ENCODE peak calls at places on chromosomes 4 and X, in four cellular contexts. S, E, Q and F are unnamed samples.
A peak's percentile ranks its signal among the peaks of the same experiment; 100 is the strongest.

GRCh38 chr4:47122592-47123291 is 91.4 kb downstream of the GABRB1 start:
- DNase-seq in S (peak; percentile 58), E (no peak), Q (no peak), F (peak; percentile 49)

GRCh38 chr4:139018971-139019758 is 3.6 kb downstream of the NOCT start:
- DNase-seq in S (no peak), E (no peak), Q (no peak), F (no peak)

GRCh38 chr4:189785257-189785656 is 155.4 kb upstream of the FRG1 start:
- DNase-seq in S (no peak), E (no peak), Q (no peak), F (no peak)

GRCh38 chr4:78100060-78100459 is 42.9 kb downstream of the FRAS1 start:
- DNase-seq in S (no peak), E (no peak), Q (no peak), F (no peak)

GRCh38 chr4:158090323-158090722 is 82.5 kb downstream of the GASK1B start:
- DNase-seq in S (no peak), E (peak; percentile 18), Q (no peak), F (no peak)

GRCh38 chr4:143281507-143282169 is 55.0 kb upstream of the GAB1 start:
- DNase-seq in S (no peak), E (no peak), Q (no peak), F (no peak)

GRCh38 chr4:6520051-6520450 is 47.6 kb upstream of the PPP2R2C start:
- DNase-seq in S (no peak), E (no peak), Q (no peak), F (no peak)

GRCh38 chr4:53490965-53491622 is 100.2 kb downstream of the LNX1 start:
- DNase-seq in S (peak; percentile 69), E (no peak), Q (no peak), F (peak; percentile 48)

GRCh38 chrX:55120767-55121358 is 32.0 kb downstream of the PAGE2 start:
- DNase-seq in S (no peak), E (no peak), Q (no peak), F (no peak)

GRCh38 chr4:29559281-29559680 is 1160.9 kb upstream of the PCDH7 start:
- DNase-seq in S (no peak), E (no peak), Q (no peak), F (no peak)

GRCh38 chrX:2446815-2447214 is 54.0 kb downstream of the DHRSX start:
- DNase-seq in S (no peak), E (no peak), Q (no peak), F (no peak)

GRCh38 chrX:9278475-9279270 is 186.2 kb upstream of the TBL1X start:
- DNase-seq in S (no peak), E (no peak), Q (no peak), F (no peak)

GRCh38 chr4:143617994-143618679 is 82.3 kb downstream of the FREM3 start:
- DNase-seq in S (peak; percentile 6), E (no peak), Q (no peak), F (peak; percentile 46)

GRCh38 chrX:124388562-124388961 is 42.2 kb downstream of the SH2D1A start:
- DNase-seq in S (peak; percentile 31), E (no peak), Q (no peak), F (peak; percentile 19)

GRCh38 chr4:154643493-154643892 is 31.0 kb upstream of the FGG start:
- DNase-seq in S (peak; percentile 28), E (no peak), Q (no peak), F (no peak)

GRCh38 chrX:63434665-63435064 is 83.5 kb upstream of the SPIN4 start:
- DNase-seq in S (peak; percentile 67), E (no peak), Q (no peak), F (no peak)

GRCh38 chr4:20249333-20249732 is 2.4 kb upstream of the SLIT2 start:
- DNase-seq in S (no peak), E (no peak), Q (no peak), F (no peak)

GRCh38 chr4:8391071-8391470 is 49.5 kb downstream of the ACOX3 start:
- DNase-seq in S (no peak), E (no peak), Q (no peak), F (no peak)

GRCh38 chr4:133389029-133389428 is 239.9 kb downstream of the PCDH10 start:
- DNase-seq in S (no peak), E (no peak), Q (no peak), F (no peak)

GRCh38 chr4:158827475-158828085 is 58.8 kb downstream of the FNIP2 start:
- DNase-seq in S (no peak), E (no peak), Q (no peak), F (no peak)

GRCh38 chr4:14465057-14465456 is 537.2 kb upstream of the CPEB2 start:
- DNase-seq in S (no peak), E (no peak), Q (no peak), F (no peak)

GRCh38 chrX:154036513-154036912 is 16.8 kb upstream of the IRAK1 start:
- DNase-seq in S (no peak), E (no peak), Q (no peak), F (no peak)

GRCh38 chr4:4320528-4320927 is 30.5 kb downstream of the ZBTB49 start:
- DNase-seq in S (no peak), E (no peak), Q (peak; percentile 44), F (no peak)

GRCh38 chr4:165784672-165785071 is 88.4 kb upstream of the TLL1 start:
- DNase-seq in S (no peak), E (peak; percentile 41), Q (no peak), F (peak; percentile 34)

GRCh38 chr4:17241835-17242234 is 270.1 kb downstream of the QDPR start:
- DNase-seq in S (no peak), E (no peak), Q (no peak), F (no peak)

GRCh38 chrX:120797201-120797938 is 78.3 kb downstream of the CT47B1 start:
- DNase-seq in S (no peak), E (no peak), Q (no peak), F (no peak)

DNA sequence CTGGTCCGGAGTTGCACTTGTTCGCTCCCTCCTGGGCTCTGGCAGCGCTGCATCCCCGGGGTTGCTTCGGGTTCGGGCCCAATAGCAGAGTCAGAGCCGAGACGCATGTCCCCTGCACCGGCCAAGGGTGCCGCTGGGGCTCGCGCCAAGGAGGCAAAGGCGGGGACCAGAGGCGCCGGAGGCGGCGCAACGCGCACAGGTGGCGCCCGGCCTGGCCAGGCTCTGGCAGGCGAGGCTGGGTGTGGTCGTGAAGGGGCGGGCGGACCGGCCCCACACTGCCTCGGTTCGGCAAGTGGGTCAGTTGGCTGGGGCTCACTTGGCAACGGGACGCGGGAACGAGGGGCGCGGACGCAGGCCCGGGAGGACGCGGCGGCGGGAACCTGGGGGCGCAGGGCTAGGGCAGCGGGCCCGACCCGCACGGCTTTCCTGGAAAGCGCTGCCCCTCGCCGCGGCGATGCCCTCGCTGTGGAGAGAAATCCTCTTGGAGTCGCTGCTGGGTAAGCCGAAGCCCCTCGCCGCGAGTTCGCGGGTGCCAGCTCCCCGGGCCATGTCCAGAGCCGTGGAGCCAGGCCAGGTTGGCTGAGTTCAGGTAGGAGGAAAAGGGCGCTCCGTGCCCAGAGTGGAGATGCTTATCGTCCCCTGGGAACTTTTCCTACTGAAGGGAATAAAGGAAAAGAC is at the start of gene CWH43:
- DNase-seq in S (no peak), E (no peak), Q (peak; percentile 69), F (no peak)
- H3K27ac ChIP-seq in S (no peak within 1 kb of the TSS), E (no peak within 1 kb of the TSS), Q (no peak within 1 kb of the TSS), F (no peak within 1 kb of the TSS)

DNA sequence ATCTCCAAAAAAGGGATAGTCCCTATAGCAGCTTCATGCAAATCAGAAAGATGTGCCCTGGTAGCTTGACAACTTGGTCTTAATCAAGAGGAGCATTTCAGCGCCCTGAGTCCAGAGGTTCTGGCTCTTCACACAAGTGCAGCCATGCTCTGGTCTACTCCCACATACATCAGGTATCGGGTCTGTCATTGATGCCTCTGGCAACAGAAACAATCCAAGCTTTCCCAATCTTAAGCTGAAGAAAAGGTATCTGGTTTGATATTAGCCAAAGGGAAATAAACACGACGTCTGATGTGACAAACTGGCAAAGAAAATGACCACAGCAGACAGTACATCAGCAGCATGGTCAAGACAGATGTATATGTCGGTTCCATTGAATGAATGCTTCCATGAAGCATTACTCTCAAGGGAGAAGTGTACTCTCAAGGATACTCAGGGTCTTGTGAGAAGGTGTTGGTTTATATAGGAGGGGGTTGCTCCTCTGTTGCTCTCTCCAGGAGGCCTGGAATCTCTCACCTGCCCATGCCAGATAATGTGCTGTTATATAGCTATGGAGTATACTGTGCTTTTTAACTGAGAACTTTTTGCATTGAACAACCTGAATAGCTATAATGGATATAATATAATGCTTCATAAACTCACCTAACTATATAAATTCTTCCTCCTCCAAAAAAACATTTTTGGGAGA is 879.6 kb upstream of the PCDH10 start:
- DNase-seq in S (no peak), E (no peak), Q (no peak), F (no peak)
- H3K4me1 ChIP-seq in S (no peaks in the 10 kb centered on the region), E (no peaks in the 10 kb centered on the region), Q (no peaks in the 10 kb centered on the region), F (no peaks in the 10 kb centered on the region)

GRCh38 chrX:108396188-108396885 is 41.9 kb downstream of the COL4A6 start:
- DNase-seq in S (peak; percentile 92), E (no peak), Q (no peak), F (no peak)

GRCh38 chrX:108397627-108398392 is 40.4 kb downstream of the COL4A6 start:
- DNase-seq in S (peak; percentile 86), E (no peak), Q (no peak), F (no peak)

GRCh38 chrX:108396986-108397385 is 41.2 kb downstream of the COL4A6 start:
- DNase-seq in S (no peak), E (no peak), Q (no peak), F (no peak)

GRCh38 chrX:108399427-108400165 is 38.6 kb downstream of the COL4A6 start:
- DNase-seq in S (peak; percentile 86), E (no peak), Q (no peak), F (no peak)
- H3K27ac ChIP-seq in S (peak overlapping the region; percentile 99), E (no peak overlapping the region), Q (no peak overlapping the region), F (no peak overlapping the region)

DNA sequence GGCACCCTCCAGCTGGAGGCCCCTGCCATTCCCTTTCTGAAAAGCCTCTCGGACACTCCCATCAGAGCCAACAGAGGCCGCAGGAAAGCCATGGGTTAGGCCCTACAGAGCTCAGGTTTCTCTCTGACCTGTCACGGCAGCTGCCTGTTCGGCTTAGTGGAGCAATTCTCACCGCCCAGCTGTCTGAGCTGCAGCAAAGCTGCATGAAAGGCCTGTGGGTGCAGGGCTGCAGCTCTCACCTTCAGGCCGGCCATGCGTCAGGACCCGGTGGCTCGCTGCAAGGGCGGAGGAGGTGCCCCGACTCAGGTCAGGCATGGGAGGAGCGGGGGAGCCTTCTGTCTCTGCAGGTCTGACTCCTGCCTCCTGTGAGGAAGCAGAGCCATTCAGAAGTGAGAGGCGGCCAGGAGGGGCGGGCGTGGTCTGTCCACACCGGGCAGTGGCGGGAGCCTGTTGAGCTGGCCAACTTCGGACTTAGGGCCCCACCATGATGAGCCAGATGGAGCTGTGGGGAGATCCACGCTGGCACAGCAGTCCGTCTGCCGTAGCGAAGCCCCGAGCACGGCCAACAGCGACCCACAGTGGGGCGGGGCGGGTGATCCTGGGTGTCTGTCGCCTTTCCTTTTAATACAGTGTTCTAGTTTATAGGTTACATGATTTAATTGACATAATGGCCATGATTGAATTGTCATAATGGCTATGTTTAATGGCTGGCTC is 23.4 kb downstream of the PDE6B start:
- DNase-seq in S (no peak), E (no peak), Q (no peak), F (no peak)
- H3K4me1 ChIP-seq in S (no peaks in the 10 kb centered on the region), E (peaks cover 4% of the 10 kb centered on the region), Q (no peaks in the 10 kb centered on the region), F (no peaks in the 10 kb centered on the region)

DNA sequence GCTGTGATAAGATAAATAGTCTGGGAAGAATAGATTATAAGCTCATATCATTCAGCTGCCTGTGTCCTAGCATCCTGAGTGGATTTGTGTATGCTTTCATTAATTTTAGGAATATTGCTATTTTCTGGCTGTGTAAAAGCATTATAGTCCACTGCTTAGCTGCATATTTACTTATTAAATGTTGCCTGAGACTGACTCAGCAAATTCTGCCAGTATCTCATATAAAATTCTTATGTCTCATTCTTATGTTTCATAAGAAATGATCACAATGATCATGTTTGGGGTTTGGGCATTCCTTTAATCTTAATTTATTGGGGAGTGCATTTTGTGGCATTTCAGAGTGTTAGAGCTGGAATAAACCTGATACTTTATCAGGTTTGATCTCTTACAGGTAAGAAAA is 34.9 kb downstream of the RASSF6 start:
- DNase-seq in S (no peak), E (no peak), Q (no peak), F (no peak)
- H3K27ac ChIP-seq in S (no peak overlapping the region), E (no peak overlapping the region), Q (no peak overlapping the region), F (no peak overlapping the region)